ENCODE peak calls at places on chromosome 13, in ten cellular contexts. O is H7, A is Karpas-422, Q is ureter, S is HuH-7.5, C is A172, F is cardiac muscle cell, P is brain pericyte, V is Right ventricle myocardium superior, R is epithelial cell of esophagus. U is an unnamed sample.

GRCh38 chr13:98416408-98416807 is 160.5 kb downstream of the STK24 start:
- DNase-seq in S (no peak), F (no peak), P (no peak), R (peak; percentile 90), C (no peak), O (no peak), A (no peak), V (no peak), Q (peak; percentile 61), U (no peak)

GRCh38 chr13:33633701-33634525 is 184.0 kb upstream of the RFC3 start:
- DNase-seq in Q (no peak), A (no peak), S (no peak), O (no peak), C (peak; percentile 6), F (peak; percentile 42), V (no peak), P (no peak), R (peak; percentile 98), U (no peak)

GRCh38 chr13:22961835-22962537 is 218.8 kb upstream of the SGCG start:
- DNase-seq in S (no peak), P (no peak), F (no peak), O (peak; percentile 22), Q (no peak), V (no peak), A (no peak), C (no peak), R (no peak), U (no peak)

GRCh38 chr13:23969672-23970071 is 72.4 kb upstream of the C1QTNF9B start:
- DNase-seq in A (no peak), V (no peak), R (no peak), C (no peak), F (peak; percentile 86), S (peak; percentile 56), P (no peak), O (no peak), Q (no peak), U (no peak)

GRCh38 chr13:50400930-50401553 is 385.8 kb downstream of the KCNRG start:
- DNase-seq in V (no peak), A (no peak), C (peak; percentile 64), P (no peak), F (peak; percentile 88), S (no peak), R (peak; percentile 88), O (no peak), Q (no peak), U (no peak)

GRCh38 chr13:40878321-40878720 is 88.9 kb downstream of the SLC25A15 start:
- DNase-seq in P (no peak), S (no peak), O (no peak), F (no peak), A (no peak), R (peak; percentile 39), V (no peak), C (no peak), Q (no peak), U (no peak)

GRCh38 chr13:76758738-76759137 is 127.5 kb downstream of the KCTD12 start:
- DNase-seq in R (peak; percentile 62), C (no peak), P (no peak), A (no peak), V (no peak), O (no peak), Q (no peak), S (no peak), F (no peak), U (no peak)

GRCh38 chr13:56561327-56561726 is 579.4 kb upstream of the PRR20A start:
- DNase-seq in O (peak; percentile 2), P (no peak), A (no peak), C (no peak), Q (no peak), F (no peak), V (no peak), S (peak; percentile 1), R (peak; percentile 54), U (no peak)

GRCh38 chr13:103794526-103794925 is 728.3 kb upstream of the SLC10A2 start:
- DNase-seq in S (no peak), F (no peak), A (no peak), P (no peak), V (no peak), C (no peak), R (no peak), O (no peak), Q (no peak), U (no peak)